ENCODE peak calls at places on chromosome 3, in seven cellular contexts. P, W, O, J, I, X and A are unnamed samples.
A peak's percentile ranks its signal among the peaks of the same experiment; 100 is the strongest.

GRCh38 chr3:81829946-81830345 is 68.5 kb upstream of the GBE1 start:
- DNase-seq in W (no peak), J (no peak), O (no peak), X (no peak), P (no peak), I (no peak), A (no peak)

GRCh38 chr3:5504135-5504534 is 316.6 kb downstream of the EDEM1 start:
- DNase-seq in X (no peak), I (no peak), P (no peak), O (no peak), J (no peak), W (no peak), A (no peak)

GRCh38 chr3:56453027-56453426 is 15.2 kb downstream of the ERC2 start:
- DNase-seq in J (no peak), P (no peak), I (no peak), X (no peak), W (no peak), O (no peak), A (peak; percentile 23)

GRCh38 chr3:124850633-124851032 is 36.5 kb downstream of the ITGB5 start:
- DNase-seq in P (no peak), X (no peak), J (no peak), I (no peak), O (no peak), W (no peak), A (no peak)

GRCh38 chr3:182671942-182672341 is 121.4 kb upstream of the ATP11B start:
- DNase-seq in W (no peak), I (no peak), O (no peak), X (no peak), J (no peak), P (no peak), A (peak; percentile 53)

GRCh38 chr3:127162947-127163645 is 29.8 kb upstream of the PRR23E start:
- DNase-seq in I (no peak), W (no peak), O (no peak), J (no peak), X (no peak), P (no peak), A (no peak)

GRCh38 chr3:89300519-89300918 is 193.1 kb downstream of the EPHA3 start:
- DNase-seq in P (no peak), O (no peak), J (no peak), X (no peak), I (no peak), W (no peak), A (no peak)

GRCh38 chr3:119810018-119810435 is 28.1 kb downstream of the NR1I2 start:
- DNase-seq in O (no peak), W (peak; percentile 62), J (peak; percentile 33), I (peak; percentile 69), P (peak; percentile 50), X (no peak), A (no peak)

GRCh38 chr3:170811928-170812591 is 57.9 kb downstream of the RPL22L1 start:
- DNase-seq in O (peak; percentile 57), I (peak; percentile 73), J (peak; percentile 54), P (peak; percentile 45), X (peak; percentile 76), W (peak; percentile 63), A (peak; percentile 83)